ENCODE peak calls at places on chromosomes 11 and 22, in five cellular contexts. L is endodermal cell, A is left ventricle myocardium inferior, Q is heart right ventricle, F is tibial artery. D is an unnamed sample. For H3K9me3, the result is how much of the 10 kb centered on the place peaks cover.

GRCh38 chr11:128582496-128583366 is 4.6 kb downstream of the ETS1 start:
- DNase-seq in L (peak), F (no peak), Q (peak), A (no peak), D (peak)

GRCh38 chr11:74682731-74683278 is 48.4 kb downstream of the CHRDL2 start:
- DNase-seq in Q (no peak), F (peak), A (no peak), L (peak), D (peak)

GRCh38 chr11:66686100-66686785 is 8.6 kb upstream of the RBM4B start:
- DNase-seq in Q (no peak), F (peak), L (no peak), A (no peak), D (no peak)

GRCh38 chr11:90836031-90836430 is 613.2 kb upstream of the CHORDC1 start:
- DNase-seq in A (no peak), Q (no peak), L (no peak), F (no peak), D (no peak)

GRCh38 chr11:120648706-120649250 is 137.2 kb downstream of the GRIK4 start:
- DNase-seq in Q (no peak), L (no peak), F (no peak), A (no peak), D (no peak)

GRCh38 chr11:59216654-59217640 is 4.2 kb upstream of the MPEG1 start:
- DNase-seq in F (no peak), L (no peak), A (no peak), Q (no peak), D (no peak)

GRCh38 chr11:3747704-3748103 is 49.6 kb downstream of the NUP98 start:
- DNase-seq in Q (no peak), L (no peak), F (no peak), A (no peak), D (no peak)

GRCh38 chr22:50182176-50183081 is 3.3 kb upstream of the TRABD start:
- DNase-seq in Q (no peak), A (peak), L (no peak), F (no peak), D (peak)

GRCh38 chr11:27722117-27722844 is 22.0 kb upstream of the BDNF start:
- DNase-seq in L (peak), A (no peak), F (no peak), Q (no peak), D (no peak)

GRCh38 chr11:44833221-44833620 is 106.5 kb downstream of the TSPAN18 start:
- DNase-seq in Q (no peak), A (no peak), L (no peak), F (no peak), D (no peak)

GRCh38 chr22:24247564-24248344 is 2.9 kb upstream of the GGT5 start:
- DNase-seq in Q (peak), F (peak), L (peak), A (peak), D (peak)

GRCh38 chr11:19664896-19665548 is 47.6 kb upstream of the NAV2 start:
- DNase-seq in A (no peak), F (no peak), Q (no peak), L (no peak), D (no peak)

GRCh38 chr11:96113100-96113710 is 189.3 kb upstream of the MTMR2 start:
- DNase-seq in L (no peak), A (no peak), F (no peak), Q (no peak), D (no peak)

GRCh38 chr11:74371269-74372039 is 26.8 kb downstream of the PGM2L1 start:
- DNase-seq in L (no peak), Q (no peak), A (no peak), F (no peak), D (no peak)

GRCh38 chr22:48372395-48372794 is 1455.3 kb downstream of the BRD1 start:
- DNase-seq in A (no peak), F (peak), L (peak), Q (no peak), D (no peak)
- H3K9me3 ChIP-seq in A (under half), F (under half), L (under half), Q (under half), D (under half)

GRCh38 chr11:84965484-84965883 is 661.7 kb downstream of the DLG2 start:
- DNase-seq in Q (no peak), A (no peak), L (no peak), F (no peak), D (no peak)

GRCh38 chr11:84963240-84963639 is 663.9 kb downstream of the DLG2 start:
- DNase-seq in A (no peak), L (no peak), Q (no peak), F (no peak), D (no peak)

DNA sequence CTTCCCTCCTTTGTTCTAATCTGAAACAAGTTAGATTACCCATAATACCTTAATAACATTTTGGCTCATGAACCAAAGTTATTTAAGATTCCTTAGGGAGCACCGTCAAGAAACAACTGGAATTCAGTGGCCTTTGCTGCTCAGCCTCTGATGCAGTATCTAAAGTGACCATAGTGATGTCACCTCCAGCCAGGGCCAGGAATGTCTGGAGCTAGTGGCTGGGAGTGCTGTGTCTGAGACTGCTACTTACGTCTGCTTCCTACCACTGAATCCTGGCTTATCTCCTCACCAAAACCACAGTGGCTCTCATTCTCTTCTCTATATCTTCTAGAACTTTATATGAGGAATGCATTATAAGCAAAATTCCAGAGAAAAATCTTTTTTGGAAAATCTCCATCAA is 658.0 kb downstream of the DLG2 start:
- DNase-seq in F (peak), Q (no peak), A (no peak), L (no peak), D (peak)
- H3K9me3 ChIP-seq in F (under half), Q (under half), A (under half), L (under half), D (under half)

GRCh38 chr22:44943701-44944324 is 66.0 kb downstream of the PHF21B start:
- DNase-seq in F (no peak), A (no peak), L (no peak), Q (no peak), D (no peak)
- H3K9me3 ChIP-seq in F (under half), A (under half), L (under half), Q (under half), D (under half)

GRCh38 chr11:17369094-17369493 is 17.5 kb downstream of the NCR3LG1 start:
- DNase-seq in L (no peak), Q (no peak), A (no peak), F (no peak), D (no peak)

GRCh38 chr11:17375547-17375946 is 12.9 kb downstream of the KCNJ11 start:
- DNase-seq in F (no peak), L (no peak), Q (no peak), A (no peak), D (no peak)

GRCh38 chr11:17368551-17368950 is 17.0 kb downstream of the NCR3LG1 start:
- DNase-seq in F (no peak), Q (no peak), L (no peak), A (no peak), D (no peak)

GRCh38 chr11:17369685-17370243 is 18.2 kb downstream of the NCR3LG1 start:
- DNase-seq in A (no peak), F (no peak), Q (no peak), L (no peak), D (no peak)

GRCh38 chr11:17371614-17372013 is 16.8 kb downstream of the KCNJ11 start:
- DNase-seq in F (no peak), L (no peak), Q (no peak), A (no peak), D (no peak)
- H3K9me3 ChIP-seq in F (under half), L (half or more), Q (under half), A (half or more), D (under half)